ENCODE peak calls at places on chromosome 1, in ten cellular contexts. Y, Q, N, U, Z, W, G, A, F and E are unnamed samples.

GRCh38 chr1:55775007-55775406 is 559.8 kb upstream of the USP24 start:
- DNase-seq in Y (no peak), Q (no peak), N (no peak), U (no peak), Z (no peak), W (no peak), G (no peak), A (no peak), F (no peak), E (no peak)

GRCh38 chr1:2215329-2215728 is 12.8 kb upstream of the SKI start:
- DNase-seq in Y (no peak), Q (no peak), N (no peak), U (no peak), Z (no peak), W (no peak), G (no peak), A (peak; percentile 27), F (no peak), E (no peak)

GRCh38 chr1:156490401-156491032 is 10.1 kb downstream of the MEF2D start:
- DNase-seq in Y (no peak), Q (no peak), N (peak; percentile 38), U (no peak), Z (no peak), W (peak; percentile 69), G (no peak), A (peak; percentile 77), F (peak; percentile 29), E (peak; percentile 73)

GRCh38 chr1:248822148-248823032 is 3.3 kb downstream of the SH3BP5L start:
- DNase-seq in Y (peak; percentile 11), Q (peak; percentile 13), N (no peak), U (peak; percentile 8), Z (no peak), W (no peak), G (no peak), A (no peak), F (no peak), E (no peak)

GRCh38 chr1:155186266-155186954 is 12.8 kb downstream of the TRIM46 start:
- DNase-seq in Y (no peak), Q (no peak), N (no peak), U (peak; percentile 31), Z (peak; percentile 57), W (no peak), G (no peak), A (no peak), F (no peak), E (no peak)

GRCh38 chr1:240719953-240720700 is 108.2 kb upstream of the GREM2 start:
- DNase-seq in Y (no peak), Q (no peak), N (no peak), U (no peak), Z (no peak), W (no peak), G (peak; percentile 24), A (no peak), F (no peak), E (no peak)

GRCh38 chr1:205507896-205508714 is 3.6 kb downstream of the CDK18 start:
- DNase-seq in Y (no peak), Q (no peak), N (no peak), U (no peak), Z (no peak), W (no peak), G (no peak), A (no peak), F (no peak), E (no peak)

GRCh38 chr1:67371681-67372080 is 58.5 kb downstream of the SERBP1 start:
- DNase-seq in Y (no peak), Q (no peak), N (no peak), U (no peak), Z (no peak), W (no peak), G (peak; percentile 39), A (no peak), F (no peak), E (no peak)

DNA sequence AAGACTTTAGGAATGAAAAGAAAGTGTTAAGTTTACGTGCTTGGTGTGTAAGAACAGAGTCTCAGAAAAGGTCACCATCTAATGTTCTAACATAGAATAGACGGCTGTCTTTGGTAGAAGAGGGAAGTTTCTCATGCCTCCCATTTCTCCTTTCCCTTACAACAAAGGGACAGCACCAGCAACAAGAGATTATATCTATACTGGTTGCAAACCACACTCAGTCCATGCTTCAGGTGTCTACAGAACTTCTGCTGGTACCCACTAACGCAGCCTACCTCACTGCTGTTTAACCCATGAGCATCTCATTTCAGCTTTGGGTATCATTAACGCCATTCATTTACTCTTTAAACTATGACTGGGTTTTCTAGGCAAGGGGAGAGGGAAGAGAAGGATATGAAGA is 9.2 kb upstream of the ITPKB start:
- DNase-seq in Y (no peak), Q (no peak), N (no peak), U (no peak), Z (no peak), W (no peak), G (no peak), A (no peak), F (no peak), E (no peak)
- TF ChIP-seq POLR2A in Y (no peak), Q (no peak), N (no peak), U (no peak), Z (no peak), W (no peak), G (no peak), A (no peak), F (no peak), E (no peak)

GRCh38 chr1:50659107-50659628 is 235.9 kb upstream of the DMRTA2 start:
- DNase-seq in Y (no peak), Q (no peak), N (no peak), U (no peak), Z (no peak), W (no peak), G (no peak), A (no peak), F (no peak), E (no peak)

GRCh38 chr1:50658421-50659076 is 235.3 kb upstream of the DMRTA2 start:
- DNase-seq in Y (no peak), Q (no peak), N (no peak), U (no peak), Z (no peak), W (no peak), G (peak; percentile 40), A (no peak), F (no peak), E (no peak)

GRCh38 chr1:50656931-50657330 is 233.7 kb upstream of the DMRTA2 start:
- DNase-seq in Y (no peak), Q (no peak), N (no peak), U (no peak), Z (no peak), W (no peak), G (no peak), A (no peak), F (no peak), E (no peak)

GRCh38 chr1:50665413-50665812 is 242.2 kb upstream of the DMRTA2 start:
- DNase-seq in Y (no peak), Q (no peak), N (no peak), U (no peak), Z (no peak), W (no peak), G (peak; percentile 57), A (no peak), F (no peak), E (no peak)

GRCh38 chr1:50661626-50662025 is 238.4 kb upstream of the DMRTA2 start:
- DNase-seq in Y (no peak), Q (no peak), N (no peak), U (no peak), Z (no peak), W (no peak), G (peak; percentile 73), A (no peak), F (no peak), E (no peak)
- TF ChIP-seq CTCF in Y (no peak), Q (no peak), N (no peak), U (no peak), Z (no peak), W (no peak), G (no peak), A (no peak), F (no peak), E (no peak)

GRCh38 chr1:11804666-11805453 is 904 bp downstream of the MTHFR start:
- DNase-seq in Y (no peak), Q (peak; percentile 60), N (peak; percentile 65), U (peak; percentile 55), Z (peak; percentile 66), W (peak; percentile 75), G (peak; percentile 56), A (peak; percentile 69), F (peak; percentile 95), E (peak; percentile 78)

GRCh38 chr1:11806307-11806936 is 431 bp downstream of the CLCN6 start:
- DNase-seq in Y (no peak), Q (no peak), N (no peak), U (no peak), Z (no peak), W (no peak), G (peak; percentile 21), A (peak; percentile 49), F (peak; percentile 79), E (peak; percentile 55)

GRCh38 chr1:11807087-11807486 is 1.1 kb downstream of the CLCN6 start:
- DNase-seq in Y (no peak), Q (no peak), N (no peak), U (no peak), Z (no peak), W (no peak), G (no peak), A (no peak), F (no peak), E (no peak)

GRCh38 chr1:11802973-11803885 is 2.5 kb downstream of the MTHFR start:
- DNase-seq in Y (peak; percentile 71), Q (peak; percentile 88), N (peak; percentile 92), U (peak; percentile 67), Z (peak; percentile 89), W (peak; percentile 95), G (peak; percentile 97), A (peak; percentile 96), F (peak; percentile 99), E (peak; percentile 96)

GRCh38 chr1:11805454-11806306 is at the start of the genes CLCN6 and MTHFR:
- DNase-seq in Y (peak; percentile 99), Q (peak; percentile 99), N (peak; percentile 100), U (peak; percentile 100), Z (peak; percentile 100), W (peak; percentile 100), G (peak; percentile 99), A (peak; percentile 100), F (peak; percentile 100), E (peak; percentile 100)
- TF ChIP-seq POLR2A in Y (peak; percentile 88), Q (peak; percentile 92), N (peak; percentile 98), U (peak; percentile 96), Z (peak; percentile 82), W (peak; percentile 98), G (peak; percentile 49), A (peak; percentile 95), F (peak; percentile 94), E (peak; percentile 87)

DNA sequence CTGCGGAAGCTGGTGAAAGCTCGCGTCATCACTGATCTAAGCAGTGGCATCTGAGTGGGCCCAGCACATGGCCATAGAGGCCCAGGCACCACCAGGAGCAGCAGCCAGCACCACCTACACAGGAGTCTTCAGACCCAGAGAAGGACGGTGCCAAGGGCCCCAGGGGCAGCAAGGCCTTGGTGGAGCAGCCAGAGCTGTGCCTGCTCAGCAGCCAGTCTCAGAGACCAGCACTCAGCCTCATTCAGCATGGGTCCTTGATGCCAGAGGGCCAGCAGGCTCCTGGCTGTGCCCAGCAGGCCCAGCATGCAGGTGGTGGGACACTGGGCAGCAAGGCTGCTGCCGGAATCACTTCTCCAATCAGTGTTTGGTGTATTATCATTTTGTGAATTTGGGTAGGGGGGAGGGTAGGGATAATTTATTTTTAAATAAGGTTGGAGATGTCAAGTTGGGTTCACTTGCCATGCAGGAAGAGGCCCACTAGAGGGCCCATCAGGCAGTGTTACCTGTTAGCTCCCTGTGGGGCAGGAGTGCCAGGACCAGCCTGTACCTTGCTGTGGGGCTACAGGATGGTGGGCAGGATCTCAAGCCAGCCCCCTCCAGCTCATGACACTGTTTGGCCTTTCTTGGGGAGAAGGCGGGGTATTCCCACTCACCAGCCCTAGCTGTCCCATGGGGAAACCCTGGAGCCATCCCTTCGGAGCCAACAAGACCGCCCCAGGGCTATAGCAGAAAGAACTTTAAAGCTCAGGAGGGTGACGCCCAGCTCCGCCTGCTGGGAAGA is 3.2 kb upstream of the ARTN start:
- DNase-seq in Y (no peak), Q (no peak), N (peak; percentile 22), U (peak; percentile 35), Z (no peak), W (no peak), G (no peak), A (no peak), F (no peak), E (no peak)
- TF ChIP-seq CTCF in Y (peak; percentile 29), Q (peak; percentile 38), N (peak; percentile 49), U (peak; percentile 46), Z (peak; percentile 49), W (peak; percentile 12), G (peak; percentile 19), A (peak; percentile 25), F (peak; percentile 41), E (no peak)